ENCODE peak calls at places on chromosomes 2 and 18, in ten cellular contexts. V is A549; Q is PC-9; X is endodermal cell; G is astrocyte; I is psoas muscle; T is CD4-positive, alpha-beta memory T cell; B is neuronal stem cell; N is stomach; F is IMR-90. O is an unnamed sample.

GRCh38 chr2:65710779-65711295 is 278.4 kb upstream of the SPRED2 start:
- DNase-seq in V (peak; percentile 19), Q (peak; percentile 62), X (peak; percentile 77), G (peak; percentile 25), I (no peak), T (no peak), B (no peak), N (peak; percentile 28), F (peak; percentile 8), O (peak; percentile 29)

GRCh38 chr2:35846-36245 is 10.5 kb downstream of the FAM110C start:
- DNase-seq in V (no peak), Q (peak; percentile 99), X (no peak), G (no peak), I (no peak), T (no peak), B (no peak), N (peak; percentile 75), F (no peak), O (no peak)

GRCh38 chr18:56257215-56257614 is 381.2 kb downstream of the TXNL1 start:
- DNase-seq in V (no peak), Q (peak; percentile 47), X (no peak), G (peak; percentile 97), I (no peak), T (no peak), B (no peak), N (no peak), F (peak; percentile 96), O (peak; percentile 72)

GRCh38 chr2:100070078-100070477 is 72.3 kb downstream of the AFF3 start:
- DNase-seq in V (no peak), Q (no peak), X (no peak), G (peak; percentile 41), I (no peak), T (no peak), B (no peak), N (no peak), F (peak; percentile 53), O (no peak)

GRCh38 chr2:169105433-169105832 is 36.1 kb downstream of the DHRS9 start:
- DNase-seq in V (no peak), Q (no peak), X (no peak), G (no peak), I (no peak), T (peak; percentile 15), B (no peak), N (no peak), F (no peak), O (no peak)

GRCh38 chr2:226031078-226031937 is 631.8 kb downstream of the NYAP2 start:
- DNase-seq in V (peak; percentile 67), Q (peak; percentile 65), X (peak; percentile 91), G (peak; percentile 71), I (peak; percentile 75), T (no peak), B (peak; percentile 90), N (peak; percentile 31), F (peak; percentile 69), O (peak; percentile 84)

GRCh38 chr18:33838084-33838483 is 260.1 kb downstream of the ASXL3 start:
- DNase-seq in V (no peak), Q (no peak), X (no peak), G (no peak), I (no peak), T (no peak), B (no peak), N (no peak), F (no peak), O (no peak)

GRCh38 chr2:241867776-241868420 is 1.6 kb upstream of the RTP5 start:
- DNase-seq in V (no peak), Q (no peak), X (no peak), G (no peak), I (peak; percentile 51), T (peak; percentile 51), B (no peak), N (peak; percentile 44), F (no peak), O (no peak)

GRCh38 chr18:240175-240574 is 27.7 kb downstream of the THOC1 start:
- DNase-seq in V (no peak), Q (no peak), X (no peak), G (peak; percentile 27), I (no peak), T (no peak), B (no peak), N (no peak), F (peak; percentile 19), O (peak; percentile 52)

GRCh38 chr2:138395565-138396306 is 105.8 kb upstream of the SPOPL start:
- DNase-seq in V (no peak), Q (no peak), X (no peak), G (peak; percentile 56), I (no peak), T (no peak), B (no peak), N (no peak), F (peak; percentile 42), O (peak; percentile 77)

GRCh38 chr18:34928754-34929335 is 112.4 kb upstream of the MAPRE2 start:
- DNase-seq in V (no peak), Q (no peak), X (no peak), G (no peak), I (no peak), T (no peak), B (no peak), N (no peak), F (no peak), O (no peak)

GRCh38 chr2:161905389-161906046 is 168.5 kb downstream of the DPP4 start:
- DNase-seq in V (no peak), Q (no peak), X (no peak), G (peak; percentile 65), I (no peak), T (peak; percentile 22), B (no peak), N (no peak), F (no peak), O (peak; percentile 3)

GRCh38 chr2:169415233-169415748 is 53.0 kb upstream of the LRP2 start:
- DNase-seq in V (no peak), Q (no peak), X (no peak), G (no peak), I (no peak), T (no peak), B (no peak), N (no peak), F (no peak), O (no peak)

GRCh38 chr2:202072226-202072625 is 829 bp upstream of the KIAA2012 start:
- DNase-seq in V (no peak), Q (no peak), X (peak; percentile 71), G (no peak), I (no peak), T (no peak), B (no peak), N (no peak), F (no peak), O (no peak)

GRCh38 chr2:65654496-65654895 is 222.1 kb upstream of the SPRED2 start:
- DNase-seq in V (no peak), Q (no peak), X (no peak), G (no peak), I (no peak), T (no peak), B (no peak), N (no peak), F (no peak), O (no peak)

GRCh38 chr18:58863539-58864145 is 1.0 kb upstream of the ZNF532 start:
- DNase-seq in V (no peak), Q (peak; percentile 49), X (peak; percentile 65), G (no peak), I (peak; percentile 77), T (peak; percentile 27), B (peak; percentile 60), N (peak; percentile 55), F (peak; percentile 30), O (peak; percentile 78)

DNA sequence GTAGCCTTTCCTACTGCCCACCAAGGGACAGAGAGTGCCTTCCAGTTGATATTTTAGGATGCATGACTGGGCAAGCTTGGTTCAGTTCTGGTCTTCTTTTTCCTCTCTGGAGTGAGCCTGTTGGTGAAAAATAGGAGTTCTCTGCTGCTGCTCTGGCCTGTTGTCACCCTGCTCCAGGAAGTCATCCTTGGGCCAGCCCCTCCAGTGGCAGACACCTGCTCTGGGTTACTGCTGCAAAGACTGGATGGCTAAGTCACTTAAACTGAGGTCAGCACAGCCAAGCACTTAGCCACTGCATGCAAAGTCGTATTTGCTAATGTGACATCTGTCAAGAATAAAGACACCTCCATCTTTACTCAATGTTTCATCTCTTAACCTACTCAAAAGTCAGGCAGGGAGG is 219.6 kb upstream of the ID2 start:
- DNase-seq in V (no peak), Q (no peak), X (no peak), G (no peak), I (no peak), T (no peak), B (no peak), N (no peak), F (no peak), O (no peak)
- H3K27ac ChIP-seq in V (no peak overlapping the region), Q (no peak overlapping the region), X (no peak overlapping the region), G (no peak overlapping the region), I (no peak overlapping the region), T (no peak overlapping the region), B (no peak overlapping the region), N (no peak overlapping the region), F (no peak overlapping the region), O (no peak overlapping the region)

GRCh38 chr2:64283015-64283570 is 138.9 kb upstream of the PELI1 start:
- DNase-seq in V (no peak), Q (no peak), X (no peak), G (no peak), I (no peak), T (peak; percentile 5), B (no peak), N (no peak), F (no peak), O (no peak)
- H3K4me3 ChIP-seq in V (no peak overlapping the region), Q (no peak overlapping the region), X (no peak overlapping the region), G (no peak overlapping the region), I (no peak overlapping the region), T (peak overlapping the region; percentile 24), B (no peak overlapping the region), N (no peak overlapping the region), F (no peak overlapping the region), O (no peak overlapping the region)

GRCh38 chr18:54250846-54251251 is 18.5 kb upstream of the POLI start:
- DNase-seq in V (no peak), Q (no peak), X (no peak), G (no peak), I (no peak), T (no peak), B (no peak), N (no peak), F (no peak), O (no peak)
- H3K27ac ChIP-seq in V (no peak overlapping the region), Q (no peak overlapping the region), X (no peak overlapping the region), G (no peak overlapping the region), I (no peak overlapping the region), T (no peak overlapping the region), B (no peak overlapping the region), N (no peak overlapping the region), F (no peak overlapping the region), O (no peak overlapping the region)

DNA sequence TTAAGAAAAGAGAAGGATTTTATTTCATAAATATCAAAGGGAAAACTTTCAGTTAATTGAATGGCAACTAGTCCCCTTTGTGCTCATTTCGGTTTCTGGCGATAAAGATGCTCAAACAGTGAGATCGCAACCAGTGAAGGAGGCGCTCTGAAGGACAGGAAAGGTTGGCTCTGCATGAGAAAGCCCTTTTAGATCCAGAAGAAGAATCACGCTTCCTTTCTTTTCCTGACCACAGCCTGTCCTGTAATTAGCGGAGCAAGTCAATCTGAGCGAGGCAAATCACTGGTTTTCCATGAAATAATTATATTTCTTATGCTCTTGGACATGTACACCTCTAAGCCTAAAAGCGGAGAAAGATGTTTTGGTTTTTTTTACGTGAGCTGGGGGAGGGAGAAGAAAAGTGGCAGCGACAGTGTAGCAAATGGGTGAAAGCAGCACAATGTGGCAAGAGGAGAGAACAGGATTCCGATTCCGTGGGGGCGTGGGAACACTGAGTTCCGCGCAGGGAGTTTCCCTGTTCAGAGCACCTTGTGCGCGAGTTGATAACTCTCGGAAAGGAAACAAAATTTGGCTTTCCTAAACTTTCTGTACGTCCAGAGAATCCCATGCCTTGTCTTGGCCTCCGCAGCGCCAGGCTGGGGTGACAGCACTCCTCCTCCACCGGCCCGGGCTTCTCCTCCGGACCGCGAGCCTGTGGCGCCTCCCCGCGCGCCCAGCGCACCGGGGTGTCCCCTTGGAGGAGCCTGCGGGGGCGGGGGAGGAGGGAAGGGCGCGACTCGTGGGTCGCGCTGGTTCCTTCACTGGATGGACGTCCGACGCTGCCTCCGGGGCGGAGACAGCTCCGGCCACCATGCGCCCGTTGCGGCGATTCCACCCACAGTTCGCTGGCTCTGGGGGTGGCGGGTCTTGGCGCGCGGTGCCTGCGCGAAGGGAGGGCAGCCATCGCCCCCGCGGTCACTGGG is 620 bp upstream of the SLC9A2 start:
- DNase-seq in V (peak; percentile 9), Q (peak; percentile 64), X (peak; percentile 78), G (peak; percentile 4), I (no peak), T (no peak), B (peak; percentile 47), N (peak; percentile 75), F (no peak), O (peak; percentile 61)
- H3K4me3 ChIP-seq in V (peak overlapping the region; percentile 66), Q (peak overlapping the region; percentile 79), X (peak overlapping the region; percentile 80), G (peak overlapping the region; percentile 57), I (peak overlapping the region; percentile 83), T (peak overlapping the region; percentile 30), B (peak overlapping the region; percentile 39), N (peak overlapping the region; percentile 56), F (peak overlapping the region; percentile 31), O (peak overlapping the region; percentile 54)